ENCODE peak calls at places on chromosome 3, in five cellular contexts. One of them, this sample, is unnamed.

GRCh38 chr3:52429779-52430415 is 15.0 kb downstream of the SEMA3G start:
- DNase-seq in psoas muscle: no peak
- DNase-seq in epithelial cell of prostate: no peak
- DNase-seq in ovary: no peak
- DNase-seq in thoracic aorta: no peak
- DNase-seq in this sample: peak; percentile 29

GRCh38 chr3:185308126-185308754 is 54.4 kb upstream of the EHHADH start:
- DNase-seq in thoracic aorta: no peak
- DNase-seq in ovary: no peak
- DNase-seq in epithelial cell of prostate: no peak
- DNase-seq in psoas muscle: no peak
- DNase-seq in this sample: peak; percentile 85

GRCh38 chr3:186783070-186783730 is at the start of gene EIF4A2:
- DNase-seq in ovary: peak; percentile 90
- DNase-seq in epithelial cell of prostate: peak; percentile 46
- DNase-seq in psoas muscle: peak; percentile 94
- DNase-seq in thoracic aorta: peak; percentile 53
- DNase-seq in this sample: peak; percentile 92

GRCh38 chr3:16494094-16494493 is 19.4 kb downstream of the RFTN1 start:
- DNase-seq in epithelial cell of prostate: no peak
- DNase-seq in psoas muscle: no peak
- DNase-seq in thoracic aorta: no peak
- DNase-seq in ovary: no peak
- DNase-seq in this sample: no peak

GRCh38 chr3:63655519-63655918 is 3.0 kb downstream of the SNTN start:
- DNase-seq in ovary: no peak
- DNase-seq in psoas muscle: no peak
- DNase-seq in epithelial cell of prostate: no peak
- DNase-seq in thoracic aorta: no peak
- DNase-seq in this sample: no peak

GRCh38 chr3:122975924-122976293 is 51.7 kb downstream of the SEMA5B start:
- DNase-seq in ovary: no peak
- DNase-seq in epithelial cell of prostate: no peak
- DNase-seq in psoas muscle: no peak
- DNase-seq in thoracic aorta: no peak
- DNase-seq in this sample: no peak

GRCh38 chr3:138594150-138594934 is at the start of gene CEP70:
- DNase-seq in epithelial cell of prostate: peak; percentile 68
- DNase-seq in psoas muscle: peak; percentile 96
- DNase-seq in thoracic aorta: peak; percentile 78
- DNase-seq in ovary: peak; percentile 97
- DNase-seq in this sample: peak; percentile 97

GRCh38 chr3:105845488-105845887 is 23.3 kb downstream of the CBLB start:
- DNase-seq in epithelial cell of prostate: no peak
- DNase-seq in psoas muscle: no peak
- DNase-seq in ovary: no peak
- DNase-seq in thoracic aorta: no peak
- DNase-seq in this sample: no peak

GRCh38 chr3:100113728-100114412 is 431 bp downstream of the FILIP1L start:
- DNase-seq in thoracic aorta: no peak
- DNase-seq in ovary: no peak
- DNase-seq in psoas muscle: no peak
- DNase-seq in epithelial cell of prostate: peak; percentile 20
- DNase-seq in this sample: no peak

GRCh38 chr3:49453621-49454315 is 16.3 kb upstream of the DAG1 start:
- DNase-seq in thoracic aorta: no peak
- DNase-seq in epithelial cell of prostate: no peak
- DNase-seq in psoas muscle: no peak
- DNase-seq in ovary: no peak
- DNase-seq in this sample: no peak

GRCh38 chr3:10506696-10507095 is 1.3 kb upstream of the ATP2B2 start:
- DNase-seq in epithelial cell of prostate: no peak
- DNase-seq in ovary: no peak
- DNase-seq in thoracic aorta: no peak
- DNase-seq in psoas muscle: no peak
- DNase-seq in this sample: no peak

GRCh38 chr3:13420817-13421755 is 964 bp upstream of the NUP210 start:
- DNase-seq in thoracic aorta: no peak
- DNase-seq in psoas muscle: peak; percentile 48
- DNase-seq in ovary: no peak
- DNase-seq in epithelial cell of prostate: no peak
- DNase-seq in this sample: no peak

GRCh38 chr3:48492461-48493202 is 11.3 kb downstream of the SHISA5 start:
- DNase-seq in psoas muscle: no peak
- DNase-seq in thoracic aorta: no peak
- DNase-seq in ovary: no peak
- DNase-seq in epithelial cell of prostate: peak; percentile 96
- DNase-seq in this sample: no peak

GRCh38 chr3:152051501-152052404 is 178.3 kb downstream of the SUCNR1 start:
- DNase-seq in psoas muscle: no peak
- DNase-seq in epithelial cell of prostate: no peak
- DNase-seq in thoracic aorta: no peak
- DNase-seq in ovary: no peak
- DNase-seq in this sample: no peak

GRCh38 chr3:72661115-72661457 is 187.2 kb downstream of the SHQ1 start:
- DNase-seq in epithelial cell of prostate: peak; percentile 61
- DNase-seq in thoracic aorta: peak; percentile 33
- DNase-seq in ovary: no peak
- DNase-seq in psoas muscle: peak; percentile 81
- DNase-seq in this sample: peak; percentile 94

GRCh38 chr3:187957209-187957981 is 196.6 kb upstream of the LPP start:
- DNase-seq in psoas muscle: peak; percentile 67
- DNase-seq in ovary: no peak
- DNase-seq in thoracic aorta: no peak
- DNase-seq in epithelial cell of prostate: no peak
- DNase-seq in this sample: no peak

GRCh38 chr3:47871389-47871788 is 68.5 kb downstream of the DHX30 start:
- DNase-seq in psoas muscle: no peak
- DNase-seq in thoracic aorta: no peak
- DNase-seq in ovary: no peak
- DNase-seq in epithelial cell of prostate: no peak
- DNase-seq in this sample: no peak

GRCh38 chr3:13051066-13051465 is 22.2 kb downstream of the IQSEC1 start:
- DNase-seq in psoas muscle: no peak
- DNase-seq in ovary: no peak
- DNase-seq in thoracic aorta: no peak
- DNase-seq in epithelial cell of prostate: no peak
- DNase-seq in this sample: no peak

GRCh38 chr3:65391068-65391467 is 647.6 kb downstream of the MAGI1 start:
- DNase-seq in psoas muscle: no peak
- DNase-seq in ovary: no peak
- DNase-seq in thoracic aorta: no peak
- DNase-seq in epithelial cell of prostate: no peak
- DNase-seq in this sample: no peak

GRCh38 chr3:21962456-21962855 is 211.4 kb upstream of the ZNF385D start:
- DNase-seq in ovary: no peak
- DNase-seq in epithelial cell of prostate: no peak
- DNase-seq in thoracic aorta: no peak
- DNase-seq in psoas muscle: no peak
- DNase-seq in this sample: no peak

GRCh38 chr3:129224984-129225393 is 24.4 kb upstream of the COPG1 start:
- DNase-seq in ovary: peak; percentile 66
- DNase-seq in epithelial cell of prostate: no peak
- DNase-seq in thoracic aorta: no peak
- DNase-seq in psoas muscle: peak; percentile 96
- DNase-seq in this sample: peak; percentile 98

GRCh38 chr3:124131158-124132115 is 139.5 kb upstream of the ROPN1 start:
- DNase-seq in epithelial cell of prostate: no peak
- DNase-seq in ovary: no peak
- DNase-seq in thoracic aorta: no peak
- DNase-seq in psoas muscle: peak; percentile 52
- DNase-seq in this sample: peak; percentile 43

GRCh38 chr3:183698318-183698731 is 728 bp downstream of the YEATS2 start:
- DNase-seq in thoracic aorta: no peak
- DNase-seq in epithelial cell of prostate: no peak
- DNase-seq in ovary: peak; percentile 37
- DNase-seq in psoas muscle: no peak
- DNase-seq in this sample: peak; percentile 18

GRCh38 chr3:190568036-190568435 is 54.2 kb downstream of the IL1RAP start:
- DNase-seq in thoracic aorta: no peak
- DNase-seq in epithelial cell of prostate: no peak
- DNase-seq in psoas muscle: no peak
- DNase-seq in ovary: no peak
- DNase-seq in this sample: no peak

GRCh38 chr3:119841808-119842471 is 60.0 kb downstream of the NR1I2 start:
- DNase-seq in thoracic aorta: no peak
- DNase-seq in epithelial cell of prostate: no peak
- DNase-seq in psoas muscle: no peak
- DNase-seq in ovary: no peak
- DNase-seq in this sample: no peak

GRCh38 chr3:155549087-155549486 is 195.8 kb downstream of the PLCH1 start:
- DNase-seq in thoracic aorta: no peak
- DNase-seq in psoas muscle: no peak
- DNase-seq in epithelial cell of prostate: no peak
- DNase-seq in ovary: no peak
- DNase-seq in this sample: no peak

GRCh38 chr3:20394243-20394642 is 208.2 kb upstream of the SGO1 start:
- DNase-seq in ovary: no peak
- DNase-seq in epithelial cell of prostate: no peak
- DNase-seq in thoracic aorta: no peak
- DNase-seq in psoas muscle: no peak
- DNase-seq in this sample: no peak

GRCh38 chr3:20391628-20392027 is 205.6 kb upstream of the SGO1 start:
- DNase-seq in ovary: no peak
- DNase-seq in psoas muscle: no peak
- DNase-seq in epithelial cell of prostate: no peak
- DNase-seq in thoracic aorta: no peak
- DNase-seq in this sample: no peak

GRCh38 chr3:20400281-20400680 is 214.3 kb upstream of the SGO1 start:
- DNase-seq in psoas muscle: no peak
- DNase-seq in ovary: no peak
- DNase-seq in thoracic aorta: no peak
- DNase-seq in epithelial cell of prostate: no peak
- DNase-seq in this sample: no peak

GRCh38 chr3:20396335-20396734 is 210.3 kb upstream of the SGO1 start:
- DNase-seq in ovary: no peak
- DNase-seq in thoracic aorta: no peak
- DNase-seq in psoas muscle: no peak
- DNase-seq in epithelial cell of prostate: no peak
- DNase-seq in this sample: no peak

GRCh38 chr3:20395692-20396091 is 209.7 kb upstream of the SGO1 start:
- DNase-seq in thoracic aorta: no peak
- DNase-seq in psoas muscle: no peak
- DNase-seq in ovary: no peak
- DNase-seq in epithelial cell of prostate: no peak
- DNase-seq in this sample: no peak
- H3K27ac ChIP-seq in thoracic aorta: no peak overlapping the region
- H3K27ac ChIP-seq in psoas muscle: no peak overlapping the region
- H3K27ac ChIP-seq in ovary: no peak overlapping the region
- H3K27ac ChIP-seq in epithelial cell of prostate: no peak overlapping the region
- H3K27ac ChIP-seq in this sample: no peak overlapping the region

GRCh38 chr3:134369861-134370596 is 4.2 kb downstream of the AMOTL2 start:
- DNase-seq in ovary: no peak
- DNase-seq in epithelial cell of prostate: no peak
- DNase-seq in thoracic aorta: no peak
- DNase-seq in psoas muscle: peak; percentile 34
- DNase-seq in this sample: no peak
- H3K27ac ChIP-seq in ovary: no peak overlapping the region
- H3K27ac ChIP-seq in epithelial cell of prostate: peak overlapping the region; percentile 99
- H3K27ac ChIP-seq in thoracic aorta: peak overlapping the region; percentile 98
- H3K27ac ChIP-seq in psoas muscle: peak overlapping the region; percentile 80
- H3K27ac ChIP-seq in this sample: peak overlapping the region; percentile 46

GRCh38 chr3:141401095-141401494 is 32.8 kb downstream of the ZBTB38 start:
- DNase-seq in thoracic aorta: no peak
- DNase-seq in epithelial cell of prostate: no peak
- DNase-seq in ovary: no peak
- DNase-seq in psoas muscle: no peak
- DNase-seq in this sample: no peak

GRCh38 chr3:141399979-141400971 is 32.0 kb downstream of the ZBTB38 start:
- DNase-seq in epithelial cell of prostate: no peak
- DNase-seq in psoas muscle: no peak
- DNase-seq in thoracic aorta: no peak
- DNase-seq in ovary: no peak
- DNase-seq in this sample: no peak

GRCh38 chr3:141402476-141403171 is 34.3 kb downstream of the ZBTB38 start:
- DNase-seq in epithelial cell of prostate: no peak
- DNase-seq in thoracic aorta: no peak
- DNase-seq in psoas muscle: peak; percentile 87
- DNase-seq in ovary: peak; percentile 72
- DNase-seq in this sample: peak; percentile 82

GRCh38 chr3:141403576-141403975 is 35.3 kb downstream of the ZBTB38 start:
- DNase-seq in psoas muscle: no peak
- DNase-seq in ovary: no peak
- DNase-seq in thoracic aorta: no peak
- DNase-seq in epithelial cell of prostate: no peak
- DNase-seq in this sample: no peak

DNA sequence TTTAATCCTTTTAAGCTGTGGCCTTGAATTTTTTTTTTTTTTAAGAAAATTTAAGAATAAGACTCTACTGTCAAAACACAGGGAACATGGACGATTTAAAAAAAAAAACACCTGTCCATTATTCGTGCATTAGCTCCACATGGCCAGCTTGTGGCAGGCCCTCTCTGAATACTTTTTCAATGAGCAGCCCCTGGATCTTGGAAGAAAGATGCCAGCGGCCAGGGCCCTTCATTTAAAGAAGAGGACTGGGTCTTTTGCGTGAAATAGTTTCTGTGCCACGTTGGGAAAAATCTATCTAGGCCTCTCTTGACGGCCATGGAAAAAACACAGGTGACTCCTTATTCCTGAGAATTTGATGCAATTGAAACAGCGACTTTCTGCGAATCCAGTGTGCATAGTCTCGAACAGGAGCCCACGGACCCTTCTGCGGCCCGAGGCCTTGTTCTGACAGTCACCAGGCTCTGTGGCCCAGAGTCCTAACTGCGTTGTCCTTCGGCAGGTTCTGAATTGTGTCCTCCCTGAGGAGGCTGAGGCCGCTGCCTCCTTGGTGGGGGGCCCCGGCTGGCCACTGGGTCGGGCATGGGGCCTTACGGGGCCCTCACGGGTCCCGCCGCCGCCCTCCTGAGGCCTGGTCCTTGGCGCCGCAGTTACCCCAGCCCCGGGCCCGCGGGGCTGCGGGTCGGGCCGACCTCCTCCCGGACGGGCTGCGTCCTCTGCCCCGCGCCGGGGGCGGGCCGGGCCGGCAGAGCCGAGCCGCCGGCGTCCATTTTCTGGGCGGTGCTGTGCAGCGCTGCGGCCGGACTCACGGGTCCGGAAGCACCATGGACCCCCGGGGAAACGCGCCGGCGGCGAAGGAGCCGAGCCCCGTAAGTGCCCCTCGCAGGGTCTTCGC is 33.5 kb downstream of the ZBTB38 start:
- DNase-seq in psoas muscle: peak; percentile 76
- DNase-seq in epithelial cell of prostate: no peak
- DNase-seq in ovary: peak; percentile 56
- DNase-seq in thoracic aorta: no peak
- DNase-seq in this sample: no peak
- H3K27ac ChIP-seq in psoas muscle: peak overlapping the region; percentile 96
- H3K27ac ChIP-seq in epithelial cell of prostate: peak overlapping the region; percentile 92
- H3K27ac ChIP-seq in ovary: peak overlapping the region; percentile 99
- H3K27ac ChIP-seq in thoracic aorta: peak overlapping the region; percentile 99
- H3K27ac ChIP-seq in this sample: peak overlapping the region; percentile 99

DNA sequence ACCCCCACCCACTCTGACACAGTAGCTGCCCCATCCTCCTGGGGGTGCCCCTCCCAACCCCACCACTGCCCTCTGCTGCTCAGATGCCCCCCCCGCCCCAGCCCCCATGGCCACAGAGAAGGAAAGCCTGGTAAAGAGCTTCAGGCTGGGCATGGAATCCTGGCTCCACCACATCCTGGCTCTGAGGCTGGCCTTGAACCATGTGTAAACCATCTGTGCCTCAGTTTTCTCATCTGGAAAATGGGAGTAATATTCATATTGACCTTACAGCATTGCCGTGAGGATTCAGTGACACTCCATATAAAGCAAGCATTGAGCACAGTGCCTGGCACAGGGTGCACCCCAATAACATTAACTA is 150.8 kb downstream of the XXYLT1 start:
- DNase-seq in epithelial cell of prostate: no peak
- DNase-seq in thoracic aorta: no peak
- DNase-seq in psoas muscle: no peak
- DNase-seq in ovary: no peak
- DNase-seq in this sample: no peak
- H3K27ac ChIP-seq in epithelial cell of prostate: no peak overlapping the region
- H3K27ac ChIP-seq in thoracic aorta: no peak overlapping the region
- H3K27ac ChIP-seq in psoas muscle: no peak overlapping the region
- H3K27ac ChIP-seq in ovary: no peak overlapping the region
- H3K27ac ChIP-seq in this sample: no peak overlapping the region

This sample was measured in adrenal gland.